ENCODE peak calls at places on chromosomes 3 and 15, in eight cellular contexts. One of them, this sample, is unnamed.

GRCh38 chr3:24156466-24156865 is 211.4 kb downstream of the NR1D2 start:
- DNase-seq in HCT116: peak; percentile 49
- DNase-seq in A549: peak; percentile 62
- DNase-seq in RWPE1: no peak
- DNase-seq in Calu3: no peak
- DNase-seq in cardiac fibroblast: peak; percentile 33
- DNase-seq in uterus: no peak
- DNase-seq in NB4: peak; percentile 50
- DNase-seq in this sample: no peak

GRCh38 chr3:32313723-32314473 is 75.4 kb downstream of the CMTM8 start:
- DNase-seq in Calu3: no peak
- DNase-seq in cardiac fibroblast: peak; percentile 33
- DNase-seq in A549: no peak
- DNase-seq in RWPE1: peak; percentile 42
- DNase-seq in HCT116: peak; percentile 52
- DNase-seq in uterus: no peak
- DNase-seq in NB4: no peak
- DNase-seq in this sample: peak; percentile 52

GRCh38 chr15:58742424-58743160 is 6.9 kb downstream of the ADAM10 start:
- DNase-seq in NB4: no peak
- DNase-seq in RWPE1: no peak
- DNase-seq in Calu3: no peak
- DNase-seq in HCT116: no peak
- DNase-seq in A549: no peak
- DNase-seq in cardiac fibroblast: peak; percentile 80
- DNase-seq in uterus: no peak
- DNase-seq in this sample: peak; percentile 83

GRCh38 chr15:53000412-53000811 is 210.3 kb upstream of the ONECUT1 start:
- DNase-seq in cardiac fibroblast: no peak
- DNase-seq in HCT116: no peak
- DNase-seq in A549: no peak
- DNase-seq in NB4: no peak
- DNase-seq in uterus: no peak
- DNase-seq in RWPE1: no peak
- DNase-seq in Calu3: no peak
- DNase-seq in this sample: no peak

GRCh38 chr15:40365016-40365415 is 7.0 kb downstream of the DISP2 start:
- DNase-seq in uterus: no peak
- DNase-seq in HCT116: no peak
- DNase-seq in cardiac fibroblast: no peak
- DNase-seq in A549: no peak
- DNase-seq in RWPE1: no peak
- DNase-seq in Calu3: no peak
- DNase-seq in NB4: no peak
- DNase-seq in this sample: no peak

GRCh38 chr3:141393151-141394076 is 25.1 kb downstream of the ZBTB38 start:
- DNase-seq in uterus: peak; percentile 59
- DNase-seq in Calu3: no peak
- DNase-seq in RWPE1: no peak
- DNase-seq in cardiac fibroblast: peak; percentile 64
- DNase-seq in A549: no peak
- DNase-seq in NB4: no peak
- DNase-seq in HCT116: no peak
- DNase-seq in this sample: no peak

GRCh38 chr15:61915640-61916039 is 144.6 kb downstream of the VPS13C start:
- DNase-seq in uterus: no peak
- DNase-seq in HCT116: no peak
- DNase-seq in Calu3: no peak
- DNase-seq in A549: no peak
- DNase-seq in cardiac fibroblast: no peak
- DNase-seq in NB4: no peak
- DNase-seq in RWPE1: no peak
- DNase-seq in this sample: no peak

GRCh38 chr3:30260747-30261146 is 345.7 kb upstream of the TGFBR2 start:
- DNase-seq in RWPE1: no peak
- DNase-seq in A549: no peak
- DNase-seq in uterus: no peak
- DNase-seq in NB4: no peak
- DNase-seq in cardiac fibroblast: no peak
- DNase-seq in HCT116: no peak
- DNase-seq in Calu3: no peak
- DNase-seq in this sample: no peak

GRCh38 chr15:68621535-68621934 is 42.7 kb downstream of the CORO2B start:
- DNase-seq in A549: no peak
- DNase-seq in cardiac fibroblast: no peak
- DNase-seq in uterus: no peak
- DNase-seq in Calu3: no peak
- DNase-seq in RWPE1: no peak
- DNase-seq in HCT116: no peak
- DNase-seq in NB4: no peak
- DNase-seq in this sample: no peak

GRCh38 chr3:480070-480469 is 283.5 kb downstream of the CHL1 start:
- DNase-seq in cardiac fibroblast: no peak
- DNase-seq in A549: no peak
- DNase-seq in NB4: no peak
- DNase-seq in Calu3: no peak
- DNase-seq in HCT116: no peak
- DNase-seq in uterus: no peak
- DNase-seq in RWPE1: no peak
- DNase-seq in this sample: no peak

GRCh38 chr3:72679540-72680198 is 168.6 kb downstream of the SHQ1 start:
- DNase-seq in HCT116: no peak
- DNase-seq in Calu3: no peak
- DNase-seq in uterus: no peak
- DNase-seq in RWPE1: no peak
- DNase-seq in A549: no peak
- DNase-seq in NB4: no peak
- DNase-seq in cardiac fibroblast: peak; percentile 44
- DNase-seq in this sample: no peak

GRCh38 chr3:177589921-177590336 is 392.6 kb upstream of the TBL1XR1 start:
- DNase-seq in HCT116: peak; percentile 71
- DNase-seq in cardiac fibroblast: peak; percentile 93
- DNase-seq in uterus: no peak
- DNase-seq in RWPE1: peak; percentile 89
- DNase-seq in Calu3: peak; percentile 50
- DNase-seq in A549: peak; percentile 47
- DNase-seq in NB4: no peak
- DNase-seq in this sample: peak; percentile 72

GRCh38 chr3:15300318-15301078 is 31.9 kb downstream of the SH3BP5 start:
- DNase-seq in RWPE1: peak; percentile 75
- DNase-seq in uterus: no peak
- DNase-seq in A549: peak; percentile 67
- DNase-seq in HCT116: peak; percentile 75
- DNase-seq in Calu3: peak; percentile 22
- DNase-seq in cardiac fibroblast: peak; percentile 67
- DNase-seq in NB4: peak; percentile 67
- DNase-seq in this sample: peak; percentile 94

GRCh38 chr3:151906751-151907150 is 33.3 kb downstream of the SUCNR1 start:
- DNase-seq in uterus: no peak
- DNase-seq in NB4: no peak
- DNase-seq in A549: no peak
- DNase-seq in cardiac fibroblast: no peak
- DNase-seq in RWPE1: no peak
- DNase-seq in HCT116: no peak
- DNase-seq in Calu3: no peak
- DNase-seq in this sample: no peak

GRCh38 chr15:81157195-81157938 is 23.3 kb downstream of the CFAP161 start:
- DNase-seq in cardiac fibroblast: peak; percentile 23
- DNase-seq in HCT116: no peak
- DNase-seq in RWPE1: no peak
- DNase-seq in Calu3: no peak
- DNase-seq in A549: no peak
- DNase-seq in NB4: no peak
- DNase-seq in uterus: peak; percentile 39
- DNase-seq in this sample: no peak

GRCh38 chr3:124234852-124235252 is 242.9 kb upstream of the ROPN1 start:
- DNase-seq in uterus: no peak
- DNase-seq in Calu3: no peak
- DNase-seq in RWPE1: no peak
- DNase-seq in cardiac fibroblast: no peak
- DNase-seq in HCT116: no peak
- DNase-seq in NB4: no peak
- DNase-seq in A549: no peak
- DNase-seq in this sample: peak; percentile 47

GRCh38 chr15:101642361-101642760 is 9.8 kb downstream of the TM2D3 start:
- DNase-seq in uterus: no peak
- DNase-seq in cardiac fibroblast: peak; percentile 39
- DNase-seq in HCT116: no peak
- DNase-seq in RWPE1: no peak
- DNase-seq in A549: no peak
- DNase-seq in Calu3: no peak
- DNase-seq in NB4: no peak
- DNase-seq in this sample: peak; percentile 41

GRCh38 chr15:78242128-78242527 is 7.8 kb upstream of the ACSBG1 start:
- DNase-seq in uterus: no peak
- DNase-seq in NB4: peak; percentile 58
- DNase-seq in A549: peak; percentile 41
- DNase-seq in RWPE1: no peak
- DNase-seq in Calu3: peak; percentile 50
- DNase-seq in HCT116: no peak
- DNase-seq in cardiac fibroblast: no peak
- DNase-seq in this sample: peak; percentile 20

GRCh38 chr3:53258600-53259426 is 3.0 kb upstream of the TKT start:
- DNase-seq in NB4: no peak
- DNase-seq in uterus: no peak
- DNase-seq in RWPE1: no peak
- DNase-seq in cardiac fibroblast: no peak
- DNase-seq in A549: no peak
- DNase-seq in Calu3: no peak
- DNase-seq in HCT116: no peak
- DNase-seq in this sample: no peak
- TF ChIP-seq CTCF in NB4: no peak
- TF ChIP-seq CTCF in uterus: no peak
- TF ChIP-seq CTCF in RWPE1: no peak
- TF ChIP-seq CTCF in cardiac fibroblast: no peak
- TF ChIP-seq CTCF in A549: no peak
- TF ChIP-seq CTCF in Calu3: no peak
- TF ChIP-seq CTCF in HCT116: no peak
- TF ChIP-seq CTCF in this sample: no peak

GRCh38 chr3:12230406-12230805 is 58.5 kb upstream of the PPARG start:
- DNase-seq in RWPE1: no peak
- DNase-seq in cardiac fibroblast: no peak
- DNase-seq in A549: no peak
- DNase-seq in Calu3: no peak
- DNase-seq in uterus: no peak
- DNase-seq in NB4: no peak
- DNase-seq in HCT116: no peak
- DNase-seq in this sample: no peak
- TF ChIP-seq CTCF in RWPE1: no peak
- TF ChIP-seq CTCF in cardiac fibroblast: no peak
- TF ChIP-seq CTCF in A549: no peak
- TF ChIP-seq CTCF in Calu3: no peak
- TF ChIP-seq CTCF in uterus: no peak
- TF ChIP-seq CTCF in NB4: no peak
- TF ChIP-seq CTCF in HCT116: no peak
- TF ChIP-seq CTCF in this sample: no peak

DNA sequence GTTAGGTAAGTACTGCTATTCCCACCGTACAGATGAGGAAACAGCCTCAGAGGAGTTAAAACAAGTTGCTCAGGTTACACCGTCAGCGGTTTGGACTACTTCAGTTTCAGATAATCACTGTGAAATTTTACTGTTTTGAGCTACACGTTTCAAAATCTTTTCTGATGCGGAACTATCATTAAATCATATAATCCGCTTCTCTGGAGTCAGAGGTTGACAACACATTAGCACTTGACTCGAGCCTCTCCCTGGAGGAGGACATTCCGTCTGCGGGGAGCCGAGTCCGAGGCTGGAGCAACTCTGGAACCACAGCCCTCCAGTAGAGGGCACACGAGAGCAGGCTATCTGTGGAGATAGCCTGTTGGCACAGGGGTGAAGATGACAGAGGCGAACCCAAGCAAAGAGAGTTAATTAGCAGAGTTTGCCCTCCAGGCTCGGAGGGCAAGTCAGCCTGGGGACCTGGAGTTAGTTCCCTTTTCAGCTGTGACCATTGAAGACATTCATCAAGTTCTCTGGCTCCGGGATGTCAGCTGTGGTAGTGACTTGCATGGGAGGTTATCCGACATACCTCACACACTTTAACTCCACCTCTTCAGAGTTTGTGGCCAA is 131.2 kb downstream of the IGF1R start:
- DNase-seq in RWPE1: peak; percentile 74
- DNase-seq in Calu3: peak; percentile 87
- DNase-seq in uterus: peak; percentile 78
- DNase-seq in NB4: peak; percentile 92
- DNase-seq in HCT116: peak; percentile 49
- DNase-seq in A549: peak; percentile 85
- DNase-seq in cardiac fibroblast: peak; percentile 76
- DNase-seq in this sample: peak; percentile 77
- TF ChIP-seq CTCF in RWPE1: peak; percentile 98
- TF ChIP-seq CTCF in Calu3: peak; percentile 94
- TF ChIP-seq CTCF in uterus: peak; percentile 77
- TF ChIP-seq CTCF in NB4: peak; percentile 95
- TF ChIP-seq CTCF in HCT116: peak; percentile 72
- TF ChIP-seq CTCF in A549: peak; percentile 97
- TF ChIP-seq CTCF in cardiac fibroblast: peak; percentile 95
- TF ChIP-seq CTCF in this sample: peak; percentile 95

GRCh38 chr15:45251888-45252287 is at the start of gene SLC28A2:
- DNase-seq in cardiac fibroblast: no peak
- DNase-seq in RWPE1: no peak
- DNase-seq in HCT116: no peak
- DNase-seq in NB4: no peak
- DNase-seq in Calu3: no peak
- DNase-seq in uterus: no peak
- DNase-seq in A549: no peak
- DNase-seq in this sample: no peak

GRCh38 chr15:45254405-45255293 is 2.6 kb downstream of the SLC28A2 start:
- DNase-seq in RWPE1: peak; percentile 17
- DNase-seq in cardiac fibroblast: no peak
- DNase-seq in Calu3: peak; percentile 38
- DNase-seq in uterus: no peak
- DNase-seq in NB4: no peak
- DNase-seq in A549: no peak
- DNase-seq in HCT116: no peak
- DNase-seq in this sample: no peak

GRCh38 chr15:45249125-45249780 is 2.8 kb upstream of the SLC28A2 start:
- DNase-seq in NB4: no peak
- DNase-seq in RWPE1: no peak
- DNase-seq in uterus: no peak
- DNase-seq in Calu3: peak; percentile 23
- DNase-seq in HCT116: no peak
- DNase-seq in cardiac fibroblast: no peak
- DNase-seq in A549: no peak
- DNase-seq in this sample: no peak

GRCh38 chr15:45253330-45253729 is 1.3 kb downstream of the SLC28A2 start:
- DNase-seq in A549: no peak
- DNase-seq in NB4: peak; percentile 18
- DNase-seq in Calu3: no peak
- DNase-seq in cardiac fibroblast: no peak
- DNase-seq in uterus: no peak
- DNase-seq in HCT116: no peak
- DNase-seq in RWPE1: no peak
- DNase-seq in this sample: no peak
- TF ChIP-seq CTCF in A549: no peak
- TF ChIP-seq CTCF in NB4: peak; percentile 34
- TF ChIP-seq CTCF in Calu3: no peak
- TF ChIP-seq CTCF in cardiac fibroblast: no peak
- TF ChIP-seq CTCF in uterus: no peak
- TF ChIP-seq CTCF in HCT116: no peak
- TF ChIP-seq CTCF in RWPE1: peak; percentile 24
- TF ChIP-seq CTCF in this sample: no peak

This sample was measured in endothelial cell of umbilical vein.